ENCODE peak calls at places on chromosomes 12 and 14, in eight cellular contexts. T, P, R, Z, D, F, K and O are unnamed samples.

GRCh38 chr12:98352218-98352811 is 163.1 kb upstream of the TMPO start:
- DNase-seq in P (peak), Z (peak), T (no peak), K (no peak), R (peak), F (no peak), D (no peak), O (peak)

GRCh38 chr12:85310456-85311076 is 30.5 kb downstream of the ALX1 start:
- DNase-seq in K (no peak), D (no peak), T (no peak), P (no peak), F (no peak), Z (no peak), R (peak), O (peak)

GRCh38 chr14:92690171-92691011 is 58.0 kb downstream of the LGMN start:
- DNase-seq in D (no peak), R (peak), Z (peak), T (peak), K (no peak), P (no peak), F (no peak), O (peak)

GRCh38 chr12:94167071-94167806 is 18.9 kb downstream of the PLXNC1 start:
- DNase-seq in K (no peak), D (no peak), T (no peak), R (no peak), Z (no peak), F (no peak), P (no peak), O (no peak)

GRCh38 chr14:82855912-82856381 is 1322.3 kb upstream of the SEL1L start:
- DNase-seq in T (peak), K (no peak), P (peak), D (no peak), F (no peak), R (no peak), Z (no peak), O (peak)

GRCh38 chr12:33431648-33432047 is 8.0 kb downstream of the SYT10 start:
- DNase-seq in F (no peak), D (no peak), K (no peak), Z (no peak), R (no peak), T (no peak), P (no peak), O (no peak)

GRCh38 chr14:99259327-99259726 is 12.7 kb downstream of the BCL11B start:
- DNase-seq in R (no peak), F (no peak), P (no peak), K (no peak), T (no peak), Z (no peak), D (peak), O (no peak)

GRCh38 chr14:101966742-101967141 is 2.4 kb downstream of the DYNC1H1 start:
- DNase-seq in F (no peak), R (no peak), D (no peak), P (no peak), T (no peak), Z (no peak), K (no peak), O (peak)

GRCh38 chr14:22509751-22510300 is 79.2 kb downstream of the DAD1 start:
- DNase-seq in T (no peak), Z (no peak), P (no peak), F (no peak), R (no peak), K (no peak), D (no peak), O (no peak)

GRCh38 chr12:41967668-41968649 is 176.7 kb downstream of the GXYLT1 start:
- DNase-seq in Z (no peak), P (no peak), K (no peak), R (no peak), D (no peak), T (no peak), F (no peak), O (no peak)

GRCh38 chr12:81758421-81759214 is 532 bp downstream of the PPFIA2 start:
- DNase-seq in P (peak), Z (no peak), R (peak), K (no peak), F (no peak), T (no peak), D (no peak), O (no peak)

GRCh38 chr12:63955831-63956685 is 111.6 kb downstream of the SRGAP1 start:
- DNase-seq in Z (no peak), T (peak), K (no peak), R (peak), P (no peak), F (no peak), D (no peak), O (no peak)

GRCh38 chr12:1926274-1926673 is 7.8 kb upstream of the CACNA2D4 start:
- DNase-seq in D (no peak), P (no peak), T (no peak), R (no peak), K (no peak), Z (no peak), F (no peak), O (no peak)

GRCh38 chr12:89373772-89374572 is 21.7 kb upstream of the DUSP6 start:
- DNase-seq in R (peak), D (no peak), Z (peak), F (no peak), K (no peak), T (no peak), P (no peak), O (no peak)

GRCh38 chr12:63805704-63806672 is 26.3 kb downstream of the RXYLT1 start:
- DNase-seq in D (no peak), R (no peak), K (no peak), Z (no peak), F (no peak), T (no peak), P (no peak), O (no peak)

GRCh38 chr14:72023128-72024042 is 91.2 kb downstream of the RGS6 start:
- DNase-seq in K (no peak), D (no peak), F (no peak), T (no peak), P (no peak), Z (no peak), R (no peak), O (peak)

GRCh38 chr14:70685480-70686197 is 43.9 kb downstream of the TTC9 start:
- DNase-seq in R (no peak), F (no peak), D (no peak), Z (no peak), T (no peak), P (no peak), K (no peak), O (no peak)

GRCh38 chr12:39441963-39442894 is 691 bp downstream of the KIF21A start:
- DNase-seq in P (peak), T (peak), D (peak), F (peak), Z (peak), K (peak), R (peak), O (peak)

GRCh38 chr12:67592228-67593011 is 56.1 kb upstream of the DYRK2 start:
- DNase-seq in T (peak), D (no peak), Z (peak), K (no peak), F (no peak), R (peak), P (no peak), O (peak)

GRCh38 chr12:123916729-123917128 is 55.9 kb downstream of the CCDC92 start:
- DNase-seq in F (peak), P (no peak), K (no peak), T (no peak), R (no peak), Z (no peak), D (peak), O (peak)

GRCh38 chr12:238116-238515 is 24.2 kb upstream of the SLC6A12 start:
- DNase-seq in F (no peak), P (no peak), T (no peak), D (no peak), K (no peak), R (no peak), Z (no peak), O (no peak)

GRCh38 chr14:31842905-31843304 is 234.2 kb upstream of the ARHGAP5 start:
- DNase-seq in Z (no peak), F (no peak), D (no peak), T (no peak), P (no peak), K (no peak), R (peak), O (no peak)

GRCh38 chr14:41607119-41607785 is 576 bp downstream of the LRFN5 start:
- DNase-seq in T (no peak), P (peak), F (no peak), K (no peak), D (no peak), R (peak), Z (no peak), O (no peak)

GRCh38 chr12:19761465-19761864 is 322.2 kb downstream of the AEBP2 start:
- DNase-seq in R (no peak), F (no peak), Z (no peak), D (no peak), K (no peak), T (peak), P (no peak), O (no peak)

GRCh38 chr12:10491766-10492165 is 13.9 kb upstream of the EIF2S3B start:
- DNase-seq in P (no peak), R (no peak), Z (no peak), K (no peak), F (no peak), T (no peak), D (no peak), O (no peak)

GRCh38 chr12:119432935-119433334 is 98.4 kb downstream of the CCDC60 start:
- DNase-seq in T (no peak), Z (no peak), P (no peak), D (no peak), K (no peak), F (no peak), R (no peak), O (no peak)

GRCh38 chr14:58298880-58299664 is 717 bp downstream of the ARID4A start:
- DNase-seq in D (peak), Z (no peak), F (peak), R (peak), P (no peak), K (no peak), T (peak), O (no peak)

GRCh38 chr14:70254476-70254961 is 65.8 kb upstream of the SLC8A3 start:
- DNase-seq in R (peak), K (no peak), F (no peak), P (no peak), Z (no peak), T (peak), D (no peak), O (peak)

GRCh38 chr12:12896261-12896660 is 4.9 kb downstream of the GPRC5A start:
- DNase-seq in F (no peak), K (no peak), T (no peak), D (no peak), Z (peak), R (peak), P (no peak), O (peak)

GRCh38 chr12:127035011-127035879 is 1231.7 kb upstream of the TMEM132C start:
- DNase-seq in P (no peak), Z (peak), R (no peak), K (no peak), T (no peak), D (no peak), F (no peak), O (no peak)

GRCh38 chr12:120468271-120468845 is 1.2 kb downstream of the SRSF9 start:
- DNase-seq in Z (peak), P (no peak), K (no peak), R (peak), T (peak), D (no peak), F (no peak), O (peak)

GRCh38 chr14:86462193-86462592 is 932.2 kb downstream of the FLRT2 start:
- DNase-seq in P (no peak), K (no peak), R (no peak), Z (peak), D (no peak), T (peak), F (no peak), O (peak)

GRCh38 chr12:42760550-42760949 is 171.0 kb upstream of the PRICKLE1 start:
- DNase-seq in D (no peak), F (no peak), R (no peak), K (no peak), T (no peak), P (no peak), Z (no peak), O (no peak)